ENCODE peak calls at places on chromosomes 3 and 15, in seven cellular contexts. G is ACHN; X is smooth muscle cell of the brain vasculature; D is NCI-H774; V is activated gamma-delta T cell treated with Interleukin-2 at 50 U/mL for 16 hours; N is GM12864; O is activated naive CD4-positive, alpha-beta T cell treated with anti-CD3 and anti-CD28 coated beads, Interleukin-2, amount 50 U/mL, for 72 hours. T is an unnamed sample.

GRCh38 chr3:37762286-37762685 is 99.4 kb upstream of the CTDSPL start:
- DNase-seq in G (no peak), X (no peak), D (no peak), V (no peak), N (no peak), O (no peak), T (no peak)

GRCh38 chr15:59689626-59690236 is 611 bp upstream of the BNIP2 start:
- DNase-seq in G (peak; percentile 78), X (no peak), D (peak; percentile 81), V (peak; percentile 53), N (peak; percentile 21), O (peak; percentile 66), T (peak; percentile 55)

GRCh38 chr3:37935756-37936666 is 54.6 kb upstream of the VILL start:
- DNase-seq in G (peak; percentile 86), X (peak; percentile 57), D (no peak), V (no peak), N (no peak), O (no peak), T (no peak)

GRCh38 chr3:10548997-10549396 is 43.6 kb upstream of the ATP2B2 start:
- DNase-seq in G (no peak), X (no peak), D (no peak), V (no peak), N (no peak), O (peak; percentile 8), T (no peak)

GRCh38 chr15:77666296-77666660 is 33.6 kb upstream of the LINGO1 start:
- DNase-seq in G (no peak), X (no peak), D (no peak), V (no peak), N (no peak), O (no peak), T (no peak)

GRCh38 chr3:32934150-32934742 is 17.2 kb upstream of the CCR4 start:
- DNase-seq in G (peak; percentile 21), X (no peak), D (no peak), V (no peak), N (no peak), O (no peak), T (no peak)

GRCh38 chr3:98325055-98325454 is 28.6 kb upstream of the OR5K4 start:
- DNase-seq in G (no peak), X (no peak), D (no peak), V (no peak), N (no peak), O (no peak), T (no peak)

GRCh38 chr3:152444029-152444641 is 175.4 kb downstream of the MBNL1 start:
- DNase-seq in G (peak; percentile 71), X (peak; percentile 45), D (peak; percentile 35), V (no peak), N (peak; percentile 26), O (no peak), T (no peak)

GRCh38 chr3:127277591-127277990 is 10.3 kb downstream of the PRR20G start:
- DNase-seq in G (no peak), X (no peak), D (no peak), V (no peak), N (no peak), O (no peak), T (no peak)

GRCh38 chr15:99385865-99386264 is 134.6 kb downstream of the LRRC28 start:
- DNase-seq in G (no peak), X (no peak), D (no peak), V (no peak), N (no peak), O (no peak), T (no peak)

GRCh38 chr3:174016186-174016585 is 618.6 kb downstream of the NLGN1 start:
- DNase-seq in G (peak; percentile 61), X (no peak), D (no peak), V (no peak), N (no peak), O (no peak), T (no peak)

GRCh38 chr15:60729850-60730458 is 251.0 kb upstream of the ICE2 start:
- DNase-seq in G (no peak), X (no peak), D (no peak), V (no peak), N (no peak), O (peak; percentile 30), T (no peak)

GRCh38 chr15:62150445-62150844 is 14.6 kb downstream of the C2CD4B start:
- DNase-seq in G (no peak), X (no peak), D (peak; percentile 31), V (no peak), N (no peak), O (no peak), T (no peak)